ENCODE peak calls at places on chromosomes 11 and 22, in ten cellular contexts. G is kidney, R is GM23248, D is fibroblast of lung, B is neuronal stem cell, K is BE2C, V is GM23338, E is Karpas-422, O is HAP-1, P is adipocyte. L is an unnamed sample.

GRCh38 chr11:27720277-27720830 is 20.1 kb upstream of the BDNF start:
- DNase-seq in K (no peak), B (peak; percentile 88), O (peak; percentile 63), R (peak; percentile 77), G (no peak), E (no peak), V (peak; percentile 96), P (peak; percentile 81), D (peak; percentile 65), L (no peak)

GRCh38 chr11:128738942-128739341 is 45.1 kb downstream of the FLI1 start:
- DNase-seq in D (no peak), P (no peak), E (no peak), R (no peak), B (no peak), V (no peak), K (no peak), G (no peak), O (no peak), L (no peak)

GRCh38 chr11:67389477-67389876 is 2.3 kb upstream of the RAD9A start:
- DNase-seq in V (peak; percentile 80), D (no peak), E (peak; percentile 76), K (peak; percentile 75), O (peak; percentile 80), P (peak; percentile 59), G (no peak), R (peak; percentile 53), B (no peak), L (no peak)

GRCh38 chr11:59247535-59248227 is 35.0 kb upstream of the MPEG1 start:
- DNase-seq in P (peak; percentile 90), R (peak; percentile 45), O (no peak), E (no peak), V (no peak), D (peak; percentile 81), K (no peak), G (no peak), B (no peak), L (no peak)

GRCh38 chr11:125690006-125690405 is 9.4 kb upstream of the ACRV1 start:
- DNase-seq in R (no peak), G (no peak), V (no peak), K (no peak), P (no peak), D (no peak), B (no peak), O (no peak), E (no peak), L (no peak)

GRCh38 chr11:845872-846271 is 3.2 kb downstream of the TSPAN4 start:
- DNase-seq in V (no peak), R (peak; percentile 43), K (no peak), O (no peak), G (no peak), D (peak; percentile 43), E (no peak), P (peak; percentile 69), B (no peak), L (no peak)

GRCh38 chr11:108601150-108601549 is 7.6 kb upstream of the EXPH5 start:
- DNase-seq in E (no peak), B (no peak), P (no peak), V (no peak), K (no peak), R (peak; percentile 33), D (no peak), G (no peak), O (no peak), L (no peak)

GRCh38 chr11:128574576-128575011 is 12.8 kb downstream of the ETS1 start:
- DNase-seq in O (no peak), D (no peak), E (no peak), P (no peak), B (no peak), K (no peak), G (no peak), V (no peak), R (no peak), L (no peak)

GRCh38 chr11:47786373-47786772 is 19.2 kb upstream of the FNBP4 start:
- DNase-seq in G (no peak), K (peak; percentile 24), O (peak; percentile 23), D (peak; percentile 11), B (no peak), R (peak; percentile 68), V (no peak), P (peak; percentile 6), E (no peak), L (no peak)

GRCh38 chr22:49954991-49955580 is 5.5 kb upstream of the PIM3 start:
- DNase-seq in R (no peak), K (no peak), V (no peak), E (no peak), D (no peak), G (peak; percentile 73), B (no peak), P (no peak), O (no peak), L (peak; percentile 53)

DNA sequence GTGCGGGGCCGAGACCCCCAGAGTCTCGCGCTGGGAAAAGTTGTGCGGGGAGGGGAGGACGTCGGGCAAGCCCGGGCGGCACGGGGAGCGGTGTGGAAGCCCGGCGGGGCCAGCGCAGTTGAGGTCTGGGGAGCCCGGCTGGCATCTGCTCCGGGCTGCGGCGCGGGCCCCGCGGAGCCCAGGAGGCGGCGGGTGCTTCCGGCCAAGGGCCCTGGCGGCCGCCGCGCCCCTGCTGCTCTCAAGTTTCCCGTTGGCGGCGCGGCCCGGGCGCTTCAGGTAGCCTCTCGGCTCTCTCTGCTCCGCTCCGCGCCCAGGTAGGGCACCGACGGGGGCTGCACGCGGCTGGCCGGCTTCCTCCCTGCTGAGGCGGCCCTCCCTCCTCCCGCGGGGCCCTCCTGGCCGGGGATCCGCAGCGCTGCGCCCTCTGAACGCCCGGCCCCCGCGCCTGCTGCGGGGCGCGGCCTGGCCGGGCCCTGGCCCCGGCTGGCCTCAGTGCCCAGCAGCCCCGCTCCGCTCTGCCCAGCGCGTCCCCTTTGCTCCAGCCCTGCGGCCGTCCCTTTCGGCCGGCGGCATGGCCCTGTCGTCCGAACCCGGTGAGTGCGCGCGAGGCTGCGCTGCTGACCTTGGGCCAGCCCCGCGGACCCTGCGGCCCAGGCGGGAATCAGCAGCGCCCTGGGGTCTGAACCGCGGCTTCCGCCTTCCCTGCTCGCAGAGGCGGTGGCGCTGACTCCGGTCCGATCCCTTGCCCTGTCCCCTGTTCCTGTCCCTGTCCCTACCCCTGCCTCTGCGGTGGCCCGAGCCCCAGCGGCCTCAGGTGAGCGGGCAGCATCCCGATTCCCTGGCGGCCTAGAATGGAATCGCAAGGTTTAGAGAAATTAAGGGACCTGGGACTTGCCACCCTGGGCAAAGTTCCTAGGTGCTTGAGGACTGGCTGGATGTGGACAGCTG is 4.3 kb upstream of the AMPD3 start:
- DNase-seq in D (peak; percentile 35), R (peak; percentile 45), E (no peak), K (no peak), O (no peak), B (peak; percentile 40), P (no peak), G (peak; percentile 81), V (peak; percentile 90), L (no peak)
- H3K4me1 ChIP-seq in D (peaks cover 9% of the 10 kb centered on the region), R (peaks cover 12% of the 10 kb centered on the region), E (peaks cover 25% of the 10 kb centered on the region), K (peaks cover 4% of the 10 kb centered on the region), O (no peaks in the 10 kb centered on the region), B (peaks cover 10% of the 10 kb centered on the region), P (peaks cover 23% of the 10 kb centered on the region), G (peaks cover 12% of the 10 kb centered on the region), V (peaks cover 3% of the 10 kb centered on the region), L (no peaks in the 10 kb centered on the region)

GRCh38 chr11:61149624-61150615 is 11.3 kb downstream of the VPS37C start:
- DNase-seq in B (no peak), E (no peak), R (no peak), P (no peak), D (peak; percentile 65), O (peak; percentile 64), V (peak; percentile 64), K (no peak), G (peak; percentile 79), L (peak; percentile 32)
- H3K4me1 ChIP-seq in B (peaks cover 48% of the 10 kb centered on the region), E (peaks cover 21% of the 10 kb centered on the region), R (peaks cover 21% of the 10 kb centered on the region), P (peaks cover 34% of the 10 kb centered on the region), D (peaks cover 24% of the 10 kb centered on the region), O (peaks cover 11% of the 10 kb centered on the region), V (peaks cover 19% of the 10 kb centered on the region), K (no peaks in the 10 kb centered on the region), G (peaks cover 39% of the 10 kb centered on the region), L (peaks cover 77% of the 10 kb centered on the region)

DNA sequence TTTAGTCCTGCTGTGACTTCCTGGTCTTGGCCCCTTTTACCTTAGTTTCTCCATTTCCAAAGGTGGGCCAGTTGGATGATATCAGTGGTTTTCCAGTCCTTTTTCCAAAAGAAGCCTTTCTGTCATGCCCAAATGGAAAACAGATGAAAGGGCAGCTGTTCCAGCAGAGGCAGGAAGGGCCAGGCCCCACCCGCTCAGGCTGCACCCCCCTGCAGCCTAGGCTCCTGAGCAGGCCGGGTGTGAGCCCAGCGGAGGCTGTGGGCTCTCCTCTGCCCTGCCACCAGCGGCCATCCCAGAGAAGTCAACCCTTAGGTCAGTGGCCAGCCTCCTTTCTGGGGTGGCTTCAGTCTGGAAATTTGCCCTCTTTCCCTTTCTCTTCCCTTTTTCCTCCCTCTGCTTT is 32.7 kb upstream of the SUSD2 start:
- DNase-seq in G (no peak), R (no peak), K (no peak), B (no peak), E (no peak), V (no peak), P (no peak), O (no peak), D (no peak), L (no peak)
- H3K4me1 ChIP-seq in G (peaks cover 40% of the 10 kb centered on the region), R (peaks cover 26% of the 10 kb centered on the region), K (peaks cover 13% of the 10 kb centered on the region), B (peaks cover 8% of the 10 kb centered on the region), E (peaks cover 37% of the 10 kb centered on the region), V (peaks cover 24% of the 10 kb centered on the region), P (peaks cover 37% of the 10 kb centered on the region), O (no peaks in the 10 kb centered on the region), D (peaks cover 48% of the 10 kb centered on the region), L (peaks cover 53% of the 10 kb centered on the region)

GRCh38 chr11:65434057-65434666 is 11.6 kb downstream of the NEAT1 start:
- DNase-seq in V (no peak), G (no peak), R (peak; percentile 59), D (peak; percentile 46), B (no peak), O (no peak), E (no peak), P (peak; percentile 35), K (no peak), L (peak; percentile 62)

GRCh38 chr11:65432686-65433582 is 10.3 kb downstream of the NEAT1 start:
- DNase-seq in B (no peak), V (peak; percentile 58), E (peak; percentile 70), O (peak; percentile 5), D (peak; percentile 68), R (peak; percentile 62), G (no peak), P (peak; percentile 49), K (no peak), L (no peak)

GRCh38 chr11:65434667-65435179 is 12.1 kb downstream of the NEAT1 start:
- DNase-seq in K (no peak), B (no peak), R (peak; percentile 49), V (no peak), O (no peak), E (peak; percentile 39), D (peak; percentile 45), G (no peak), P (peak; percentile 14), L (peak; percentile 52)

GRCh38 chr11:65432133-65432650 is 9.6 kb downstream of the NEAT1 start:
- DNase-seq in K (no peak), O (no peak), D (peak; percentile 44), P (peak; percentile 16), G (no peak), R (peak; percentile 24), E (no peak), V (no peak), B (no peak), L (no peak)

DNA sequence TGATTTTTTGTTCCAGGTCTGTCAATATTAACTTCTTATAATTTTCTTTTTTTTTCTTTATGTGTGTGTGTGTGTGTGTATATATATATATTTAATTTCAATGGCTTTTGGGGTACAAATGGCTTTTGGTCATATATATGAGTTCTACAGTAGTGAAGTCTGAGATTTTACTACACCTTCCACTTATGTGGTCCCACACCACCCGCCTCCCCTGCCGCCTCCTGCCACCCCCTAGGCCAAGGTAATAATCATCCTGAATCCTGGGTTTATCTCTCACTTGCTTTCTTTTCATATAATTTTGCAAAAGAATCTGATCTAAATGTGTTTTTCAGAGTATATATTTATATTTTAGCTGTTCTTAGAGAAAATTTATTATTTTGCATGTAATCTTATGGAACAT is 11.1 kb downstream of the NEAT1 start:
- DNase-seq in E (no peak), B (no peak), O (no peak), R (no peak), K (no peak), D (no peak), G (no peak), V (no peak), P (no peak), L (peak; percentile 39)
- H3K4me1 ChIP-seq in E (peaks cover 49% of the 10 kb centered on the region), B (peaks cover 1% of the 10 kb centered on the region), O (peaks cover 39% of the 10 kb centered on the region), R (peaks cover 58% of the 10 kb centered on the region), K (peaks cover 3% of the 10 kb centered on the region), D (peaks cover 5% of the 10 kb centered on the region), G (peaks cover 25% of the 10 kb centered on the region), V (peaks cover 18% of the 10 kb centered on the region), P (peaks cover 25% of the 10 kb centered on the region), L (peaks cover 98% of the 10 kb centered on the region)